ENCODE peak calls at places on chromosomes 13 and 19, in four cellular contexts. A is NCI-H1436, H is choroid plexus epithelial cell, Q is AG08395. X is an unnamed sample.

GRCh38 chr13:32147976-32148375 is 116.4 kb downstream of the FRY start:
- DNase-seq in A (no peak), Q (no peak), H (no peak), X (no peak)

GRCh38 chr13:60261432-60262351 is 98.0 kb upstream of the DIAPH3 start:
- DNase-seq in A (peak; percentile 81), Q (no peak), H (no peak), X (no peak)

GRCh38 chr13:51838235-51838846 is 6.6 kb downstream of the TMEM272 start:
- DNase-seq in A (no peak), H (peak; percentile 67), Q (peak; percentile 87), X (peak; percentile 73)

GRCh38 chr13:112451512-112452379 is 75.6 kb downstream of the SPACA7 start:
- DNase-seq in Q (no peak), A (no peak), H (no peak), X (no peak)

GRCh38 chr13:25217023-25217909 is 45.2 kb upstream of the AMER2 start:
- DNase-seq in H (peak; percentile 41), Q (peak; percentile 29), A (no peak), X (peak; percentile 47)

GRCh38 chr19:34317311-34317927 is 47.6 kb upstream of the GPI start:
- DNase-seq in Q (no peak), A (no peak), H (peak; percentile 40), X (no peak)

GRCh38 chr13:99072941-99073340 is 95.1 kb upstream of the DOCK9 start:
- DNase-seq in A (no peak), H (no peak), Q (no peak), X (no peak)

GRCh38 chr13:78601886-78602560 is 1.3 kb downstream of the POU4F1 start:
- DNase-seq in A (no peak), H (no peak), Q (no peak), X (no peak)

GRCh38 chr13:93915269-93915809 is 564.1 kb downstream of the DCT start:
- DNase-seq in Q (peak; percentile 73), H (peak; percentile 38), A (no peak), X (peak; percentile 54)

GRCh38 chr13:86601351-86601750 is 802.1 kb upstream of the SLITRK6 start:
- DNase-seq in Q (no peak), H (peak; percentile 37), A (no peak), X (peak; percentile 57)

GRCh38 chr13:51556740-51557139 is 27.5 kb upstream of the WDFY2 start:
- DNase-seq in Q (no peak), A (no peak), H (no peak), X (no peak)

GRCh38 chr13:98195054-98195791 is 18.2 kb upstream of the RNF113B start:
- DNase-seq in Q (no peak), A (no peak), H (no peak), X (no peak)

GRCh38 chr19:19514215-19514633 is 1.1 kb downstream of the TSSK6 start:
- DNase-seq in H (peak; percentile 75), A (no peak), Q (peak; percentile 61), X (peak; percentile 46)

GRCh38 chr19:28485300-28485699 is 727.7 kb downstream of the UQCRFS1 start:
- DNase-seq in A (no peak), Q (no peak), H (peak; percentile 27), X (no peak)

GRCh38 chr19:18440421-18440877 is 2.5 kb upstream of the ISYNA1 start:
- DNase-seq in Q (peak; percentile 21), A (peak; percentile 43), H (no peak), X (no peak)

GRCh38 chr13:79307866-79308298 is 98.2 kb downstream of the RBM26 start:
- DNase-seq in H (peak; percentile 50), A (no peak), Q (no peak), X (peak; percentile 16)

GRCh38 chr19:28964500-28964899 is 248.5 kb downstream of the UQCRFS1 start:
- DNase-seq in Q (no peak), A (no peak), H (no peak), X (no peak)

GRCh38 chr19:38684078-38684861 is 36.8 kb downstream of the ACTN4 start:
- DNase-seq in H (peak; percentile 90), A (no peak), Q (peak; percentile 89), X (peak; percentile 91)

GRCh38 chr19:28456708-28457320 is 756.1 kb downstream of the UQCRFS1 start:
- DNase-seq in Q (no peak), H (no peak), A (no peak), X (no peak)

GRCh38 chr19:56015756-56016155 is 29.2 kb downstream of the NLRP5 start:
- DNase-seq in Q (no peak), H (peak; percentile 6), A (no peak), X (peak; percentile 4)

GRCh38 chr13:20550799-20551198 is 16.2 kb upstream of the IFT88 start:
- DNase-seq in H (peak; percentile 20), Q (no peak), A (no peak), X (no peak)

GRCh38 chr19:7340959-7341837 is 7.5 kb upstream of the ARHGEF18 start:
- DNase-seq in Q (peak; percentile 70), A (peak; percentile 62), H (peak; percentile 81), X (peak; percentile 89)

GRCh38 chr19:10748924-10749434 is 31.1 kb downstream of the DNM2 start:
- DNase-seq in H (peak; percentile 34), A (peak; percentile 32), Q (peak; percentile 17), X (peak; percentile 66)

GRCh38 chr19:3708207-3708931 is at the start of gene TJP3:
- DNase-seq in A (no peak), Q (no peak), H (no peak), X (peak; percentile 58)

GRCh38 chr19:10238172-10238783 is 7.1 kb upstream of the S1PR2 start:
- DNase-seq in Q (peak; percentile 69), A (peak; percentile 82), H (peak; percentile 50), X (no peak)

GRCh38 chr13:21033224-21033855 is 28.0 kb downstream of the LATS2 start:
- DNase-seq in H (peak; percentile 63), Q (peak; percentile 57), A (no peak), X (peak; percentile 82)

GRCh38 chr13:49840266-49840665 is 47.8 kb upstream of the KPNA3 start:
- DNase-seq in A (no peak), Q (no peak), H (no peak), X (no peak)

GRCh38 chr19:13718733-13719132 is 45.6 kb upstream of the MRI1 start:
- DNase-seq in A (peak; percentile 94), Q (peak; percentile 89), H (peak; percentile 48), X (peak; percentile 85)

GRCh38 chr19:49696115-49696514 is 5.2 kb downstream of the CPT1C start:
- DNase-seq in Q (no peak), H (no peak), A (no peak), X (no peak)

GRCh38 chr19:50663280-50663790 is 14.1 kb downstream of the C19orf81 start:
- DNase-seq in H (no peak), A (no peak), Q (no peak), X (no peak)

GRCh38 chr19:14383898-14384669 is 2.8 kb downstream of the ADGRE5 start:
- DNase-seq in H (peak; percentile 42), Q (peak; percentile 86), A (no peak), X (peak; percentile 54)

GRCh38 chr19:49326165-49326704 is 1.2 kb upstream of the SLC6A16 start:
- DNase-seq in Q (no peak), A (no peak), H (no peak), X (no peak)

GRCh38 chr13:84896128-84896527 is 903.1 kb downstream of the SLITRK6 start:
- DNase-seq in H (peak; percentile 82), Q (peak; percentile 20), A (peak; percentile 15), X (peak; percentile 76)

GRCh38 chr13:36445806-36446423 is 13.6 kb downstream of the CCNA1 start:
- DNase-seq in Q (no peak), A (no peak), H (peak; percentile 27), X (no peak)

GRCh38 chr19:29143183-29143582 is 69.8 kb downstream of the UQCRFS1 start:
- DNase-seq in Q (no peak), A (no peak), H (no peak), X (no peak)

GRCh38 chr19:54532528-54532927 is 29.9 kb downstream of the LAIR2 start:
- DNase-seq in Q (no peak), H (no peak), A (no peak), X (no peak)

GRCh38 chr13:113109151-113110047 is 3.8 kb downstream of the F7 start:
- DNase-seq in A (no peak), Q (no peak), H (no peak), X (no peak)

GRCh38 chr13:33106656-33107402 is 90.6 kb downstream of the KL start:
- DNase-seq in Q (no peak), A (no peak), H (no peak), X (no peak)

GRCh38 chr13:63554157-63554556 is 2138.5 kb upstream of the PCDH20 start:
- DNase-seq in Q (no peak), H (no peak), A (no peak), X (no peak)

GRCh38 chr19:14775855-14776254 is 2.5 kb downstream of the ADGRE2 start:
- DNase-seq in A (no peak), Q (no peak), H (no peak), X (no peak)

X was measured in astrocyte of the hippocampus.